ENCODE peak calls at places on chromosomes 4 and X, in seven cellular contexts. One of them, this sample, is unnamed.

GRCh38 chrX:39756086-39756883 is 341.5 kb downstream of the BCOR start:
- DNase-seq in AG04449: no peak
- DNase-seq in CD8-positive, alpha-beta memory T cell: no peak
- DNase-seq in fibroblast of lung: no peak
- DNase-seq in heart right ventricle: no peak
- DNase-seq in ascending aorta: no peak
- DNase-seq in cardiac fibroblast: no peak
- DNase-seq in this sample: no peak

GRCh38 chrX:39331062-39331704 is 529.9 kb downstream of the MID1IP1 start:
- DNase-seq in heart right ventricle: no peak
- DNase-seq in AG04449: no peak
- DNase-seq in fibroblast of lung: peak; percentile 45
- DNase-seq in CD8-positive, alpha-beta memory T cell: no peak
- DNase-seq in ascending aorta: no peak
- DNase-seq in cardiac fibroblast: no peak
- DNase-seq in this sample: no peak

GRCh38 chr4:173269280-173269679 is 64.9 kb downstream of the HMGB2 start:
- DNase-seq in fibroblast of lung: no peak
- DNase-seq in AG04449: no peak
- DNase-seq in cardiac fibroblast: no peak
- DNase-seq in CD8-positive, alpha-beta memory T cell: no peak
- DNase-seq in ascending aorta: no peak
- DNase-seq in heart right ventricle: no peak
- DNase-seq in this sample: no peak

GRCh38 chr4:123737156-123737555 is 340.6 kb downstream of the SPRY1 start:
- DNase-seq in fibroblast of lung: no peak
- DNase-seq in AG04449: no peak
- DNase-seq in CD8-positive, alpha-beta memory T cell: no peak
- DNase-seq in cardiac fibroblast: no peak
- DNase-seq in ascending aorta: no peak
- DNase-seq in heart right ventricle: no peak
- DNase-seq in this sample: no peak

GRCh38 chrX:9885150-9885549 is 82.0 kb upstream of the CLDN34 start:
- DNase-seq in heart right ventricle: peak; percentile 40
- DNase-seq in ascending aorta: no peak
- DNase-seq in AG04449: no peak
- DNase-seq in CD8-positive, alpha-beta memory T cell: peak; percentile 50
- DNase-seq in fibroblast of lung: peak; percentile 55
- DNase-seq in cardiac fibroblast: peak; percentile 74
- DNase-seq in this sample: no peak

GRCh38 chr4:185956546-185956945 is 112.4 kb upstream of the TLR3 start:
- DNase-seq in ascending aorta: no peak
- DNase-seq in cardiac fibroblast: no peak
- DNase-seq in CD8-positive, alpha-beta memory T cell: no peak
- DNase-seq in fibroblast of lung: no peak
- DNase-seq in heart right ventricle: no peak
- DNase-seq in AG04449: no peak
- DNase-seq in this sample: no peak

GRCh38 chr4:10917475-10918103 is 233.0 kb upstream of the CLNK start:
- DNase-seq in fibroblast of lung: peak; percentile 32
- DNase-seq in CD8-positive, alpha-beta memory T cell: no peak
- DNase-seq in cardiac fibroblast: no peak
- DNase-seq in ascending aorta: no peak
- DNase-seq in heart right ventricle: no peak
- DNase-seq in AG04449: no peak
- DNase-seq in this sample: no peak

GRCh38 chr4:140049924-140050681 is 103.9 kb downstream of the MAML3 start:
- DNase-seq in fibroblast of lung: peak; percentile 51
- DNase-seq in heart right ventricle: no peak
- DNase-seq in ascending aorta: no peak
- DNase-seq in AG04449: no peak
- DNase-seq in CD8-positive, alpha-beta memory T cell: no peak
- DNase-seq in cardiac fibroblast: peak; percentile 57
- DNase-seq in this sample: no peak

GRCh38 chr4:94428884-94429283 is 22.9 kb upstream of the PDLIM5 start:
- DNase-seq in CD8-positive, alpha-beta memory T cell: no peak
- DNase-seq in fibroblast of lung: no peak
- DNase-seq in heart right ventricle: no peak
- DNase-seq in cardiac fibroblast: no peak
- DNase-seq in AG04449: no peak
- DNase-seq in ascending aorta: no peak
- DNase-seq in this sample: no peak

GRCh38 chrX:13658602-13659001 is 5.7 kb downstream of the TCEANC start:
- DNase-seq in CD8-positive, alpha-beta memory T cell: no peak
- DNase-seq in AG04449: no peak
- DNase-seq in fibroblast of lung: peak; percentile 41
- DNase-seq in heart right ventricle: peak; percentile 11
- DNase-seq in ascending aorta: no peak
- DNase-seq in cardiac fibroblast: peak; percentile 70
- DNase-seq in this sample: no peak

GRCh38 chrX:103107836-103108235 is 14.9 kb upstream of the NXF3 start:
- DNase-seq in CD8-positive, alpha-beta memory T cell: no peak
- DNase-seq in fibroblast of lung: peak; percentile 36
- DNase-seq in AG04449: no peak
- DNase-seq in ascending aorta: no peak
- DNase-seq in heart right ventricle: no peak
- DNase-seq in cardiac fibroblast: peak; percentile 64
- DNase-seq in this sample: no peak

GRCh38 chr4:8401665-8402064 is 38.9 kb downstream of the ACOX3 start:
- DNase-seq in AG04449: no peak
- DNase-seq in fibroblast of lung: no peak
- DNase-seq in ascending aorta: no peak
- DNase-seq in CD8-positive, alpha-beta memory T cell: no peak
- DNase-seq in heart right ventricle: no peak
- DNase-seq in cardiac fibroblast: no peak
- DNase-seq in this sample: no peak

GRCh38 chr4:127055349-127055748 is 577.4 kb upstream of the INTU start:
- DNase-seq in cardiac fibroblast: peak; percentile 56
- DNase-seq in CD8-positive, alpha-beta memory T cell: no peak
- DNase-seq in AG04449: no peak
- DNase-seq in heart right ventricle: no peak
- DNase-seq in ascending aorta: no peak
- DNase-seq in fibroblast of lung: peak; percentile 88
- DNase-seq in this sample: peak; percentile 55

GRCh38 chr4:27288496-27288895 is 427.9 kb downstream of the STIM2 start:
- DNase-seq in AG04449: no peak
- DNase-seq in heart right ventricle: no peak
- DNase-seq in CD8-positive, alpha-beta memory T cell: no peak
- DNase-seq in ascending aorta: no peak
- DNase-seq in cardiac fibroblast: no peak
- DNase-seq in fibroblast of lung: no peak
- DNase-seq in this sample: no peak

GRCh38 chrX:138484451-138484850 is 227.1 kb downstream of the FGF13 start:
- DNase-seq in ascending aorta: no peak
- DNase-seq in fibroblast of lung: no peak
- DNase-seq in AG04449: no peak
- DNase-seq in heart right ventricle: no peak
- DNase-seq in cardiac fibroblast: no peak
- DNase-seq in CD8-positive, alpha-beta memory T cell: no peak
- DNase-seq in this sample: no peak

GRCh38 chr4:7016512-7016911 is 26.7 kb upstream of the TADA2B start:
- DNase-seq in AG04449: no peak
- DNase-seq in ascending aorta: no peak
- DNase-seq in fibroblast of lung: no peak
- DNase-seq in cardiac fibroblast: no peak
- DNase-seq in CD8-positive, alpha-beta memory T cell: no peak
- DNase-seq in heart right ventricle: no peak
- DNase-seq in this sample: no peak

GRCh38 chr4:7016086-7016485 is 27.1 kb upstream of the TADA2B start:
- DNase-seq in ascending aorta: no peak
- DNase-seq in fibroblast of lung: no peak
- DNase-seq in cardiac fibroblast: no peak
- DNase-seq in heart right ventricle: no peak
- DNase-seq in AG04449: no peak
- DNase-seq in CD8-positive, alpha-beta memory T cell: no peak
- DNase-seq in this sample: no peak

GRCh38 chr4:7014815-7015214 is 28.4 kb upstream of the TADA2B start:
- DNase-seq in fibroblast of lung: no peak
- DNase-seq in AG04449: no peak
- DNase-seq in cardiac fibroblast: no peak
- DNase-seq in CD8-positive, alpha-beta memory T cell: no peak
- DNase-seq in heart right ventricle: no peak
- DNase-seq in ascending aorta: no peak
- DNase-seq in this sample: no peak

GRCh38 chr4:7015383-7016035 is 27.7 kb upstream of the TADA2B start:
- DNase-seq in CD8-positive, alpha-beta memory T cell: no peak
- DNase-seq in ascending aorta: no peak
- DNase-seq in AG04449: no peak
- DNase-seq in cardiac fibroblast: peak; percentile 38
- DNase-seq in heart right ventricle: no peak
- DNase-seq in fibroblast of lung: peak; percentile 48
- DNase-seq in this sample: no peak

DNA sequence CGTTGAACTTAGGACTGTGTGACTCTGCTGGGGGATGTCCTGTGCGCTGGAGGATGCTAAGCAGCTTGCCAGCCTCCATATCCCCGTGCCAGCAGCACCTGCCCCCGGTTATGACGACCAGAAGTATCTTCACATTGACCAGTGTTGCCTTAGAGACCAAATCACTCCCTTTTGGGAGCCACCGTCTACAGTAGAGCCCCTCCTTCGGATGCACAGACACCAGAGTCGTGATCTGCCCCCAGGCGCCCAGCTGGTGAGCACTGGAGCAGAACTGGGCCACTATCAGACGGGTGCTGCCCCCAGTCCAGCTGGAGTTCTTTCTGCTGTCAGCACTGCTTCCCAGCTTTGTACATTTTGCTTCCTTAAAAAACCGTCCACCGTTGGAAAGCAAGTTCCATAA is 30.0 kb upstream of the TADA2B start:
- DNase-seq in cardiac fibroblast: no peak
- DNase-seq in AG04449: no peak
- DNase-seq in fibroblast of lung: no peak
- DNase-seq in ascending aorta: no peak
- DNase-seq in heart right ventricle: no peak
- DNase-seq in CD8-positive, alpha-beta memory T cell: no peak
- DNase-seq in this sample: no peak
- H3K4me3 ChIP-seq in cardiac fibroblast: no peak overlapping the region
- H3K4me3 ChIP-seq in AG04449: no peak overlapping the region
- H3K4me3 ChIP-seq in fibroblast of lung: no peak overlapping the region
- H3K4me3 ChIP-seq in ascending aorta: no peak overlapping the region
- H3K4me3 ChIP-seq in heart right ventricle: no peak overlapping the region
- H3K4me3 ChIP-seq in CD8-positive, alpha-beta memory T cell: no peak overlapping the region
- H3K4me3 ChIP-seq in this sample: no peak overlapping the region

GRCh38 chr4:107444-108429 is 16.6 kb upstream of the ZNF718 start:
- DNase-seq in cardiac fibroblast: no peak
- DNase-seq in CD8-positive, alpha-beta memory T cell: no peak
- DNase-seq in fibroblast of lung: no peak
- DNase-seq in ascending aorta: no peak
- DNase-seq in heart right ventricle: no peak
- DNase-seq in AG04449: no peak
- DNase-seq in this sample: no peak
- H3K4me3 ChIP-seq in cardiac fibroblast: no peak overlapping the region
- H3K4me3 ChIP-seq in CD8-positive, alpha-beta memory T cell: no peak overlapping the region
- H3K4me3 ChIP-seq in fibroblast of lung: no peak overlapping the region
- H3K4me3 ChIP-seq in ascending aorta: peak overlapping the region; percentile 48
- H3K4me3 ChIP-seq in heart right ventricle: peak overlapping the region; percentile 41
- H3K4me3 ChIP-seq in AG04449: no peak overlapping the region
- H3K4me3 ChIP-seq in this sample: no peak overlapping the region

GRCh38 chr4:174284181-174284886 is 623 bp downstream of the CEP44 start:
- DNase-seq in fibroblast of lung: peak; percentile 77
- DNase-seq in ascending aorta: no peak
- DNase-seq in heart right ventricle: no peak
- DNase-seq in cardiac fibroblast: peak; percentile 71
- DNase-seq in AG04449: peak; percentile 3
- DNase-seq in CD8-positive, alpha-beta memory T cell: no peak
- DNase-seq in this sample: peak; percentile 22
- H3K4me3 ChIP-seq in fibroblast of lung: peak overlapping the region; percentile 94
- H3K4me3 ChIP-seq in ascending aorta: peak overlapping the region; percentile 84
- H3K4me3 ChIP-seq in heart right ventricle: peak overlapping the region; percentile 88
- H3K4me3 ChIP-seq in cardiac fibroblast: peak overlapping the region; percentile 85
- H3K4me3 ChIP-seq in AG04449: peak overlapping the region; percentile 91
- H3K4me3 ChIP-seq in CD8-positive, alpha-beta memory T cell: peak overlapping the region; percentile 90
- H3K4me3 ChIP-seq in this sample: peak overlapping the region; percentile 73

GRCh38 chr4:24471623-24472510 is 112.5 kb downstream of the DHX15 start:
- DNase-seq in ascending aorta: no peak
- DNase-seq in AG04449: no peak
- DNase-seq in cardiac fibroblast: peak; percentile 7
- DNase-seq in CD8-positive, alpha-beta memory T cell: no peak
- DNase-seq in heart right ventricle: peak; percentile 13
- DNase-seq in fibroblast of lung: peak; percentile 30
- DNase-seq in this sample: no peak

GRCh38 chr4:24470681-24471622 is 113.4 kb downstream of the DHX15 start:
- DNase-seq in fibroblast of lung: peak; percentile 64
- DNase-seq in ascending aorta: no peak
- DNase-seq in CD8-positive, alpha-beta memory T cell: peak; percentile 49
- DNase-seq in AG04449: no peak
- DNase-seq in cardiac fibroblast: peak; percentile 54
- DNase-seq in heart right ventricle: peak; percentile 25
- DNase-seq in this sample: no peak

GRCh38 chr4:24472514-24473308 is 111.6 kb downstream of the DHX15 start:
- DNase-seq in cardiac fibroblast: peak; percentile 86
- DNase-seq in CD8-positive, alpha-beta memory T cell: peak; percentile 77
- DNase-seq in heart right ventricle: peak; percentile 80
- DNase-seq in AG04449: no peak
- DNase-seq in fibroblast of lung: peak; percentile 86
- DNase-seq in ascending aorta: peak; percentile 88
- DNase-seq in this sample: peak; percentile 74

GRCh38 chr4:24475756-24476155 is 108.6 kb downstream of the DHX15 start:
- DNase-seq in fibroblast of lung: no peak
- DNase-seq in ascending aorta: no peak
- DNase-seq in CD8-positive, alpha-beta memory T cell: no peak
- DNase-seq in heart right ventricle: no peak
- DNase-seq in cardiac fibroblast: no peak
- DNase-seq in AG04449: no peak
- DNase-seq in this sample: no peak

GRCh38 chr4:24473309-24473721 is 111.0 kb downstream of the DHX15 start:
- DNase-seq in CD8-positive, alpha-beta memory T cell: no peak
- DNase-seq in fibroblast of lung: peak; percentile 54
- DNase-seq in ascending aorta: no peak
- DNase-seq in AG04449: no peak
- DNase-seq in heart right ventricle: peak; percentile 28
- DNase-seq in cardiac fibroblast: peak; percentile 39
- DNase-seq in this sample: no peak
- H3K4me3 ChIP-seq in CD8-positive, alpha-beta memory T cell: peak overlapping the region; percentile 43
- H3K4me3 ChIP-seq in fibroblast of lung: peak overlapping the region; percentile 68
- H3K4me3 ChIP-seq in ascending aorta: peak overlapping the region; percentile 60
- H3K4me3 ChIP-seq in AG04449: peak overlapping the region; percentile 66
- H3K4me3 ChIP-seq in heart right ventricle: peak overlapping the region; percentile 79
- H3K4me3 ChIP-seq in cardiac fibroblast: peak overlapping the region; percentile 66
- H3K4me3 ChIP-seq in this sample: peak overlapping the region; percentile 60

GRCh38 chrX:26026179-26026578 is 112.0 kb upstream of the MAGEB18 start:
- DNase-seq in fibroblast of lung: no peak
- DNase-seq in ascending aorta: no peak
- DNase-seq in cardiac fibroblast: peak; percentile 3
- DNase-seq in CD8-positive, alpha-beta memory T cell: no peak
- DNase-seq in heart right ventricle: no peak
- DNase-seq in AG04449: no peak
- DNase-seq in this sample: no peak
- H3K4me3 ChIP-seq in fibroblast of lung: no peak overlapping the region
- H3K4me3 ChIP-seq in ascending aorta: no peak overlapping the region
- H3K4me3 ChIP-seq in cardiac fibroblast: no peak overlapping the region
- H3K4me3 ChIP-seq in CD8-positive, alpha-beta memory T cell: no peak overlapping the region
- H3K4me3 ChIP-seq in heart right ventricle: no peak overlapping the region
- H3K4me3 ChIP-seq in AG04449: no peak overlapping the region
- H3K4me3 ChIP-seq in this sample: no peak overlapping the region

GRCh38 chrX:2693526-2694002 is 2.5 kb downstream of the CD99 start:
- DNase-seq in heart right ventricle: no peak
- DNase-seq in AG04449: no peak
- DNase-seq in cardiac fibroblast: no peak
- DNase-seq in fibroblast of lung: no peak
- DNase-seq in CD8-positive, alpha-beta memory T cell: no peak
- DNase-seq in ascending aorta: no peak
- DNase-seq in this sample: no peak
- H3K4me3 ChIP-seq in heart right ventricle: peak overlapping the region; percentile 95
- H3K4me3 ChIP-seq in AG04449: peak overlapping the region; percentile 82
- H3K4me3 ChIP-seq in cardiac fibroblast: peak overlapping the region; percentile 83
- H3K4me3 ChIP-seq in fibroblast of lung: peak overlapping the region; percentile 92
- H3K4me3 ChIP-seq in CD8-positive, alpha-beta memory T cell: peak overlapping the region; percentile 80
- H3K4me3 ChIP-seq in ascending aorta: no peak overlapping the region
- H3K4me3 ChIP-seq in this sample: no peak overlapping the region